ENCODE peak calls at places on chromosomes 3 and 15, in six cellular contexts. E is MM.1S; L is effector memory CD4-positive, alpha-beta T cell; M is IMR-90; G is psoas muscle; Q is uterus. U is an unnamed sample.

GRCh38 chr15:41666353-41666920 is 6.2 kb downstream of the MGA start:
- DNase-seq in L (no peak), E (no peak), M (peak; percentile 72), G (no peak), Q (no peak), U (no peak)

GRCh38 chr3:89565098-89565497 is 457.7 kb downstream of the EPHA3 start:
- DNase-seq in M (peak; percentile 50), G (no peak), E (no peak), Q (no peak), L (no peak), U (no peak)

GRCh38 chr3:149454746-149455145 is 19.8 kb upstream of the TM4SF4 start:
- DNase-seq in M (peak; percentile 81), L (no peak), G (no peak), Q (no peak), E (no peak), U (no peak)

GRCh38 chr15:31304074-31304648 is 22.5 kb upstream of the KLF13 start:
- DNase-seq in G (peak; percentile 46), M (no peak), L (no peak), Q (no peak), E (no peak), U (no peak)

GRCh38 chr3:180417241-180417640 is 184.7 kb upstream of the TTC14 start:
- DNase-seq in L (no peak), Q (no peak), M (no peak), E (no peak), G (no peak), U (no peak)

GRCh38 chr3:138724433-138724832 is 110.3 kb downstream of the PIK3CB start:
- DNase-seq in G (no peak), E (no peak), L (no peak), Q (no peak), M (no peak), U (no peak)

GRCh38 chr3:195003006-195003892 is 267.7 kb downstream of the XXYLT1 start:
- DNase-seq in E (no peak), L (no peak), M (no peak), G (peak; percentile 89), Q (peak; percentile 77), U (no peak)

GRCh38 chr3:54565956-54566355 is 361.9 kb downstream of the LRTM1 start:
- DNase-seq in G (no peak), L (no peak), M (no peak), Q (no peak), E (no peak), U (no peak)

GRCh38 chr15:75725719-75726607 is 13.3 kb upstream of the CSPG4 start:
- DNase-seq in M (no peak), Q (no peak), L (no peak), G (peak; percentile 38), E (no peak), U (no peak)

GRCh38 chr3:42214064-42214463 is 51.9 kb downstream of the CCK start:
- DNase-seq in M (no peak), G (no peak), L (no peak), E (peak; percentile 28), Q (no peak), U (no peak)

GRCh38 chr3:37852097-37852496 is 9.6 kb upstream of the CTDSPL start:
- DNase-seq in G (no peak), M (peak; percentile 67), Q (no peak), E (no peak), L (no peak), U (no peak)

GRCh38 chr3:127819656-127820055 is 2.7 kb downstream of the MGLL start:
- DNase-seq in L (no peak), Q (no peak), M (no peak), E (no peak), G (no peak), U (no peak)

GRCh38 chr15:43317566-43318184 is 12.7 kb downstream of the LCMT2 start:
- DNase-seq in L (no peak), M (no peak), E (no peak), G (no peak), Q (no peak), U (no peak)

GRCh38 chr3:168914662-168915061 is 748.9 kb downstream of the MECOM start:
- DNase-seq in M (peak; percentile 6), Q (no peak), L (no peak), G (no peak), E (no peak), U (no peak)

GRCh38 chr15:93837450-93837849 is 393.9 kb upstream of the MCTP2 start:
- DNase-seq in E (no peak), M (no peak), G (no peak), L (no peak), Q (no peak), U (no peak)

GRCh38 chr3:186209810-186210752 is 101.2 kb upstream of the ETV5 start:
- DNase-seq in L (no peak), M (peak; percentile 72), G (peak; percentile 76), E (no peak), Q (peak; percentile 27), U (no peak)

GRCh38 chr3:10463191-10464067 is 42.0 kb downstream of the ATP2B2 start:
- DNase-seq in G (peak; percentile 52), Q (no peak), L (no peak), M (no peak), E (no peak), U (no peak)

GRCh38 chr3:123421353-123422174 is 27.3 kb downstream of the ADCY5 start:
- DNase-seq in Q (no peak), E (no peak), L (no peak), M (no peak), G (peak; percentile 69), U (no peak)

GRCh38 chr3:81922404-81922803 is 161.0 kb upstream of the GBE1 start:
- DNase-seq in G (no peak), L (no peak), E (no peak), M (no peak), Q (no peak), U (no peak)
- H3K4me3 ChIP-seq in G (no peak overlapping the region), L (no peak overlapping the region), E (no peak overlapping the region), M (no peak overlapping the region), Q (no peak overlapping the region), U (no peak overlapping the region)

DNA sequence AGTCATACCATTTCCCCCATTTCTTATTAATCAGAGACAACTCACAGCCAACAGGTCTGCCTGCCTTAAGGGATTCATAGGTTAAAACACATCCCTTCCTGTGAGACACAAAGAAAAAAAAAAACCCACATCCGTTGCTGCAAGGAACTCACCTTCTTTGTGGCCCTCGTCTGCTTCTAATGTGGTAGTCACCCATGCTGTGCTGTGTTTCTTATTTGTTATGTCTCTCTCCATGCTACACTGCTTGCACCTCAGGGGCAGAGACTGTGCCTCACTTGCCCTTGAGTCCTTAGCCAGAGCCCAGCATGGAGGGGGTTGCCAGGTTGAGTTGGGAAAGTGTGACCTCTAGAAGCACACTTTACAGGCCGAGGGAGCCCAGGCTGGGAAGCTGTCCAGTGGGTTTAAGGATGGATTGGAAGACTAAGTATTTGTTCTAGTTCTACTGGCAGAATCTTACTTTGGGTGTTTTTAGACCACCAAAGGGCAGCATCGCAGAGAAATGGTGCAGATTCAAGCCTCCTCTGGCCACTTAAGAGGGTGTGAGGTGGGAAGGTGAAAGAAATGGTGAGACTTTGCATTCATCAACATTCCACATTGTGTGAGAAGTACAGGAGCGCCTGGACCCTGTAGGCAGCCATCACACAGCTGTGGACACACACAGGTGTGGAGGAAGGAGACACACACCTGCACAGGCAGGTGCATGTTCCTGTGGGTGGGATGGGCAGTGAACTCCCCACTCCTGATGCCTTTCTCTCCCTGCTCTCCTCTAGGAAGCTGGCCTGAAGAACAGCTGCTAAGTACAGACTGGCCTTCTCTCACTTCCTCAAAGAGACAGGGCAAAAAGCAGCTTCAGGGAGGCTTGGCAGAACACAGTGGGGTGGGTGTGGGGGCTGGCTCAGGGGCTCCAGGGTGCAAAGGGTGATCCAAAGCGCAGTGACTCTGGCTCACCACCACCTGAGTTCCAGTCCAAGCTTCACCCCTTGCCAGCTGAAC is 48.8 kb downstream of the GLB1 start:
- DNase-seq in L (peak; percentile 40), M (no peak), Q (no peak), E (peak; percentile 19), G (no peak), U (peak; percentile 85)
- H3K4me3 ChIP-seq in L (no peak overlapping the region), M (no peak overlapping the region), Q (no peak overlapping the region), E (no peak overlapping the region), G (no peak overlapping the region), U (peak overlapping the region; percentile 47)

GRCh38 chr3:115658337-115659181 is 35.2 kb downstream of the GAP43 start:
- DNase-seq in M (peak; percentile 82), L (peak; percentile 38), Q (peak; percentile 84), E (peak; percentile 78), G (peak; percentile 88), U (peak; percentile 74)

GRCh38 chr3:115660646-115661442 is 37.5 kb downstream of the GAP43 start:
- DNase-seq in M (no peak), E (no peak), G (no peak), Q (no peak), L (no peak), U (no peak)

GRCh38 chr3:115658032-115658336 is 34.7 kb downstream of the GAP43 start:
- DNase-seq in E (no peak), M (no peak), L (no peak), G (no peak), Q (no peak), U (no peak)

GRCh38 chr3:115659861-115660260 is 36.6 kb downstream of the GAP43 start:
- DNase-seq in Q (no peak), E (no peak), L (no peak), M (peak; percentile 64), G (no peak), U (no peak)

GRCh38 chr3:115659253-115659652 is 35.9 kb downstream of the GAP43 start:
- DNase-seq in G (no peak), M (no peak), L (no peak), E (peak; percentile 62), Q (no peak), U (no peak)
- H3K4me3 ChIP-seq in G (peak overlapping the region; percentile 96), M (no peak overlapping the region), L (peak overlapping the region; percentile 78), E (peak overlapping the region; percentile 85), Q (peak overlapping the region; percentile 57), U (no peak overlapping the region)

DNA sequence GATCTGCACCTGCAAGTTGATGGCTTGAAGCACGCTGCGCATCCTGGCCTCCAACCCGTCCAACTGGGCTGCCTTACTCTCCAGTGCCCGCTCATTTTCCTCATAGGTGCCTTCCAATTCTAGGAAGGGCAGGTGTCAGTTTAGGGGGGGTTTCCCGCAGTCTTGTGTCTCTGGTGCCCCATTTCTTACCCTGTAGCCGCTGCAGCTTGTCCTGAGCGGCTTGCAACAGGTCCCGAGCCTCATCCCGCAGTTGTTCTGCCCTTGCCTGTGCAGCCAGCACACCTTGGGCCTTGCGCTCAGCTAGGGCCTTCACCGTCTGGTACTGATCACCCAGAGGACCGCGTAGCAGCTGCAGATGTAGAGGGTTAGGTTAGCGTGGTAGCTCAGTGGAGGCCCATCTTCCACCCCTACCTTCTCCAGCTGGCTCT is 635 bp upstream of the USP19 start:
- DNase-seq in M (no peak), L (no peak), G (no peak), Q (no peak), E (no peak), U (no peak)
- H3K4me3 ChIP-seq in M (no peak overlapping the region), L (peak overlapping the region; percentile 81), G (peak overlapping the region; percentile 98), Q (peak overlapping the region; percentile 89), E (peak overlapping the region; percentile 92), U (peak overlapping the region; percentile 94)

GRCh38 chr3:53161820-53162671 is 1.0 kb downstream of the PRKCD start:
- DNase-seq in L (peak; percentile 29), G (no peak), E (peak; percentile 35), M (peak; percentile 20), Q (peak; percentile 37), U (peak; percentile 31)
- H3K4me3 ChIP-seq in L (peak overlapping the region; percentile 84), G (peak overlapping the region; percentile 72), E (peak overlapping the region; percentile 87), M (peak overlapping the region; percentile 99), Q (peak overlapping the region; percentile 61), U (peak overlapping the region; percentile 70)

GRCh38 chr3:45226206-45226915 is at the start of gene TMEM158:
- DNase-seq in E (peak; percentile 83), M (peak; percentile 70), L (peak; percentile 65), G (peak; percentile 87), Q (peak; percentile 87), U (peak; percentile 54)
- H3K4me3 ChIP-seq in E (peak within 1 kb of the TSS; percentile 56), M (peak within 1 kb of the TSS; percentile 72), L (peak within 1 kb of the TSS; percentile 45), G (peak within 1 kb of the TSS; percentile 68), Q (peak within 1 kb of the TSS; percentile 50), U (no peak within 1 kb of the TSS)

U was measured in CD4-positive, alpha-beta memory T cell.